ENCODE peak calls at places on chromosomes 4 and X, in four cellular contexts. One of them, this sample, is unnamed.
A peak's percentile ranks its signal among the peaks of the same experiment; 100 is the strongest.

GRCh38 chr4:153748378-153748777 is 11.4 kb downstream of the RNF175 start:
- DNase-seq in colonic mucosa: no peak
- DNase-seq in brain microvascular endothelial cell: peak; percentile 87
- DNase-seq in fibroblast of pulmonary artery: peak; percentile 51
- DNase-seq in this sample: peak; percentile 57

GRCh38 chr4:2469192-2469984 is 482 bp downstream of the RNF4 start:
- DNase-seq in colonic mucosa: peak; percentile 67
- DNase-seq in brain microvascular endothelial cell: no peak
- DNase-seq in fibroblast of pulmonary artery: no peak
- DNase-seq in this sample: no peak

GRCh38 chr4:88803600-88804096 is 106.0 kb upstream of the NAP1L5 start:
- DNase-seq in colonic mucosa: peak; percentile 79
- DNase-seq in brain microvascular endothelial cell: peak; percentile 90
- DNase-seq in fibroblast of pulmonary artery: peak; percentile 92
- DNase-seq in this sample: peak; percentile 95

GRCh38 chrX:11641368-11641767 is 24.4 kb downstream of the ARHGAP6 start:
- DNase-seq in colonic mucosa: no peak
- DNase-seq in brain microvascular endothelial cell: no peak
- DNase-seq in fibroblast of pulmonary artery: peak; percentile 14
- DNase-seq in this sample: no peak

GRCh38 chrX:132489256-132490085 is 633 bp upstream of the MBNL3 start:
- DNase-seq in colonic mucosa: peak; percentile 77
- DNase-seq in brain microvascular endothelial cell: no peak
- DNase-seq in fibroblast of pulmonary artery: peak; percentile 46
- DNase-seq in this sample: no peak

GRCh38 chrX:1248381-1249061 is 20.1 kb upstream of the CSF2RA start:
- DNase-seq in colonic mucosa: no peak
- DNase-seq in brain microvascular endothelial cell: no peak
- DNase-seq in fibroblast of pulmonary artery: no peak
- DNase-seq in this sample: no peak

GRCh38 chrX:136577562-136577961 is 45.5 kb downstream of the VGLL1 start:
- DNase-seq in colonic mucosa: peak; percentile 41
- DNase-seq in brain microvascular endothelial cell: peak; percentile 36
- DNase-seq in fibroblast of pulmonary artery: peak; percentile 61
- DNase-seq in this sample: no peak

GRCh38 chrX:85573801-85574200 is 194.3 kb upstream of the POF1B start:
- DNase-seq in colonic mucosa: no peak
- DNase-seq in brain microvascular endothelial cell: no peak
- DNase-seq in fibroblast of pulmonary artery: no peak
- DNase-seq in this sample: no peak

GRCh38 chr4:113659127-113659526 is 102.4 kb downstream of the CAMK2D start:
- DNase-seq in colonic mucosa: no peak
- DNase-seq in brain microvascular endothelial cell: no peak
- DNase-seq in fibroblast of pulmonary artery: no peak
- DNase-seq in this sample: no peak

GRCh38 chrX:16023790-16024734 is 99.3 kb upstream of the GRPR start:
- DNase-seq in colonic mucosa: no peak
- DNase-seq in brain microvascular endothelial cell: peak; percentile 13
- DNase-seq in fibroblast of pulmonary artery: no peak
- DNase-seq in this sample: no peak

GRCh38 chr4:73872331-73873108 is 3.3 kb downstream of the CXCL1 start:
- DNase-seq in colonic mucosa: no peak
- DNase-seq in brain microvascular endothelial cell: no peak
- DNase-seq in fibroblast of pulmonary artery: peak; percentile 78
- DNase-seq in this sample: no peak

GRCh38 chr4:149409186-149410056 is 406.2 kb downstream of the IQCM start:
- DNase-seq in colonic mucosa: no peak
- DNase-seq in brain microvascular endothelial cell: peak; percentile 72
- DNase-seq in fibroblast of pulmonary artery: peak; percentile 89
- DNase-seq in this sample: peak; percentile 72

GRCh38 chr4:56414135-56414675 is 21.2 kb downstream of the PPAT start:
- DNase-seq in colonic mucosa: no peak
- DNase-seq in brain microvascular endothelial cell: no peak
- DNase-seq in fibroblast of pulmonary artery: peak; percentile 22
- DNase-seq in this sample: no peak

GRCh38 chr4:54189140-54189539 is 40.0 kb upstream of the PDGFRA start:
- DNase-seq in colonic mucosa: no peak
- DNase-seq in brain microvascular endothelial cell: no peak
- DNase-seq in fibroblast of pulmonary artery: peak; percentile 47
- DNase-seq in this sample: no peak

GRCh38 chr4:6465985-6466384 is 6.4 kb downstream of the PPP2R2C start:
- DNase-seq in colonic mucosa: no peak
- DNase-seq in brain microvascular endothelial cell: no peak
- DNase-seq in fibroblast of pulmonary artery: no peak
- DNase-seq in this sample: no peak

GRCh38 chrX:8668797-8669196 is 63.1 kb downstream of the ANOS1 start:
- DNase-seq in colonic mucosa: no peak
- DNase-seq in brain microvascular endothelial cell: no peak
- DNase-seq in fibroblast of pulmonary artery: no peak
- DNase-seq in this sample: no peak

GRCh38 chr4:30726090-30726668 is 6.0 kb downstream of the PCDH7 start:
- DNase-seq in colonic mucosa: no peak
- DNase-seq in brain microvascular endothelial cell: no peak
- DNase-seq in fibroblast of pulmonary artery: no peak
- DNase-seq in this sample: no peak

GRCh38 chr4:40515398-40516293 is 114.0 kb downstream of the RBM47 start:
- DNase-seq in colonic mucosa: peak; percentile 87
- DNase-seq in brain microvascular endothelial cell: no peak
- DNase-seq in fibroblast of pulmonary artery: peak; percentile 30
- DNase-seq in this sample: no peak

GRCh38 chrX:70664726-70665125 is 220.1 kb downstream of the DLG3 start:
- DNase-seq in colonic mucosa: no peak
- DNase-seq in brain microvascular endothelial cell: peak; percentile 1
- DNase-seq in fibroblast of pulmonary artery: peak; percentile 43
- DNase-seq in this sample: no peak

GRCh38 chr4:5940470-5941203 is 47.8 kb upstream of the CRMP1 start:
- DNase-seq in colonic mucosa: no peak
- DNase-seq in brain microvascular endothelial cell: peak; percentile 11
- DNase-seq in fibroblast of pulmonary artery: peak; percentile 6
- DNase-seq in this sample: no peak

GRCh38 chrX:18640686-18641085 is 31.2 kb downstream of the RS1 start:
- DNase-seq in colonic mucosa: no peak
- DNase-seq in brain microvascular endothelial cell: no peak
- DNase-seq in fibroblast of pulmonary artery: peak; percentile 2
- DNase-seq in this sample: no peak

GRCh38 chrX:116824785-116825184 is 362.0 kb upstream of the CT83 start:
- DNase-seq in colonic mucosa: no peak
- DNase-seq in brain microvascular endothelial cell: no peak
- DNase-seq in fibroblast of pulmonary artery: no peak
- DNase-seq in this sample: no peak

GRCh38 chr4:107044170-107044569 is 8.1 kb upstream of the DKK2 start:
- DNase-seq in colonic mucosa: no peak
- DNase-seq in brain microvascular endothelial cell: peak; percentile 26
- DNase-seq in fibroblast of pulmonary artery: no peak
- DNase-seq in this sample: no peak

GRCh38 chrX:14897042-14897441 is 23.8 kb downstream of the MOSPD2 start:
- DNase-seq in colonic mucosa: no peak
- DNase-seq in brain microvascular endothelial cell: no peak
- DNase-seq in fibroblast of pulmonary artery: no peak
- DNase-seq in this sample: no peak

GRCh38 chrX:148049441-148049840 is 68.3 kb downstream of the FMR1NB start:
- DNase-seq in colonic mucosa: no peak
- DNase-seq in brain microvascular endothelial cell: no peak
- DNase-seq in fibroblast of pulmonary artery: peak; percentile 50
- DNase-seq in this sample: no peak

GRCh38 chr4:87117051-87117729 is 103.2 kb downstream of the KLHL8 start:
- DNase-seq in colonic mucosa: no peak
- DNase-seq in brain microvascular endothelial cell: no peak
- DNase-seq in fibroblast of pulmonary artery: no peak
- DNase-seq in this sample: no peak

GRCh38 chr4:153344131-153345010 is at the start of gene MND1:
- DNase-seq in colonic mucosa: peak; percentile 90
- DNase-seq in brain microvascular endothelial cell: peak; percentile 54
- DNase-seq in fibroblast of pulmonary artery: peak; percentile 73
- DNase-seq in this sample: no peak

GRCh38 chr4:145804134-145804533 is 124.2 kb downstream of the C4orf51 start:
- DNase-seq in colonic mucosa: no peak
- DNase-seq in brain microvascular endothelial cell: peak; percentile 80
- DNase-seq in fibroblast of pulmonary artery: peak; percentile 95
- DNase-seq in this sample: peak; percentile 78

GRCh38 chrX:118627084-118627758 is 100.2 kb upstream of the IL13RA1 start:
- DNase-seq in colonic mucosa: no peak
- DNase-seq in brain microvascular endothelial cell: no peak
- DNase-seq in fibroblast of pulmonary artery: peak; percentile 2
- DNase-seq in this sample: no peak

GRCh38 chrX:133249659-133250058 is 31.5 kb upstream of the TFDP3 start:
- DNase-seq in colonic mucosa: no peak
- DNase-seq in brain microvascular endothelial cell: no peak
- DNase-seq in fibroblast of pulmonary artery: peak; percentile 0
- DNase-seq in this sample: no peak

GRCh38 chr4:110633358-110634319 is 10.8 kb upstream of the PITX2 start:
- DNase-seq in colonic mucosa: no peak
- DNase-seq in brain microvascular endothelial cell: no peak
- DNase-seq in fibroblast of pulmonary artery: no peak
- DNase-seq in this sample: no peak

GRCh38 chr4:110630621-110631402 is 7.9 kb upstream of the PITX2 start:
- DNase-seq in colonic mucosa: no peak
- DNase-seq in brain microvascular endothelial cell: no peak
- DNase-seq in fibroblast of pulmonary artery: no peak
- DNase-seq in this sample: no peak

GRCh38 chr4:110629780-110630500 is 7.1 kb upstream of the PITX2 start:
- DNase-seq in colonic mucosa: no peak
- DNase-seq in brain microvascular endothelial cell: no peak
- DNase-seq in fibroblast of pulmonary artery: no peak
- DNase-seq in this sample: no peak

GRCh38 chr4:110632506-110633357 is 9.9 kb upstream of the PITX2 start:
- DNase-seq in colonic mucosa: no peak
- DNase-seq in brain microvascular endothelial cell: no peak
- DNase-seq in fibroblast of pulmonary artery: no peak
- DNase-seq in this sample: no peak

GRCh38 chr4:110631582-110632505 is 9.0 kb upstream of the PITX2 start:
- DNase-seq in colonic mucosa: peak; percentile 78
- DNase-seq in brain microvascular endothelial cell: peak; percentile 61
- DNase-seq in fibroblast of pulmonary artery: peak; percentile 85
- DNase-seq in this sample: peak; percentile 62
- H3K4me3 ChIP-seq in colonic mucosa: peak overlapping the region; percentile 34
- H3K4me3 ChIP-seq in brain microvascular endothelial cell: peak overlapping the region; percentile 42
- H3K4me3 ChIP-seq in fibroblast of pulmonary artery: peak overlapping the region; percentile 28
- H3K4me3 ChIP-seq in this sample: peak overlapping the region; percentile 42

GRCh38 chr4:183405371-183405770 is 39.1 kb upstream of the CDKN2AIP start:
- DNase-seq in colonic mucosa: no peak
- DNase-seq in brain microvascular endothelial cell: no peak
- DNase-seq in fibroblast of pulmonary artery: no peak
- DNase-seq in this sample: no peak

GRCh38 chr4:183408791-183409190 is 35.6 kb upstream of the CDKN2AIP start:
- DNase-seq in colonic mucosa: peak; percentile 70
- DNase-seq in brain microvascular endothelial cell: no peak
- DNase-seq in fibroblast of pulmonary artery: no peak
- DNase-seq in this sample: no peak

GRCh38 chr4:183409463-183409862 is 35.0 kb upstream of the CDKN2AIP start:
- DNase-seq in colonic mucosa: no peak
- DNase-seq in brain microvascular endothelial cell: no peak
- DNase-seq in fibroblast of pulmonary artery: no peak
- DNase-seq in this sample: no peak

GRCh38 chr4:183407635-183408463 is 36.6 kb upstream of the CDKN2AIP start:
- DNase-seq in colonic mucosa: no peak
- DNase-seq in brain microvascular endothelial cell: no peak
- DNase-seq in fibroblast of pulmonary artery: no peak
- DNase-seq in this sample: no peak

GRCh38 chr4:183407128-183407585 is 37.3 kb upstream of the CDKN2AIP start:
- DNase-seq in colonic mucosa: peak; percentile 91
- DNase-seq in brain microvascular endothelial cell: peak; percentile 67
- DNase-seq in fibroblast of pulmonary artery: peak; percentile 74
- DNase-seq in this sample: peak; percentile 33
- H3K4me3 ChIP-seq in colonic mucosa: peak overlapping the region; percentile 45
- H3K4me3 ChIP-seq in brain microvascular endothelial cell: peak overlapping the region; percentile 56
- H3K4me3 ChIP-seq in fibroblast of pulmonary artery: peak overlapping the region; percentile 57
- H3K4me3 ChIP-seq in this sample: peak overlapping the region; percentile 44

DNA sequence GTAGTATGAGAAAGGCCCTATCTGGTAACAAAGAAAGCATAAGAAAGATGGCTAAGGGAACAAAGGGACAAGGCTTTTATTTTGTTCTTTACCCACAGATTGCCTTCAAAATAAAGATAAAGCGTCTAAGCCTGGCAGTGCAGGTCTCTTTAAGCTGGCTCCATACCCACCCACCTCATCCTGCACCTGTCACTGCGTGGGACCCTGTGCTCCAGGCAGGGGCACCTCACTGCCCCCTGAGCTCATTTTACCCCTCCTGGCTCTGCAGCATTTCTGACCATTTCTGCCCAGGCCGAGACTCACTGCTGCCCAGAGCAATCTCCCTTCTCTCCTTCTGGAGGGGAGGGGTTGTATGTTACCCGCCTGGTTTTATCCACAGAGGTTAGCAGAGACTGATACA is 1.7 kb upstream of the CYP4V2 start:
- DNase-seq in colonic mucosa: no peak
- DNase-seq in brain microvascular endothelial cell: no peak
- DNase-seq in fibroblast of pulmonary artery: no peak
- DNase-seq in this sample: no peak
- H3K4me3 ChIP-seq in colonic mucosa: no peak overlapping the region
- H3K4me3 ChIP-seq in brain microvascular endothelial cell: no peak overlapping the region
- H3K4me3 ChIP-seq in fibroblast of pulmonary artery: no peak overlapping the region
- H3K4me3 ChIP-seq in this sample: no peak overlapping the region

DNA sequence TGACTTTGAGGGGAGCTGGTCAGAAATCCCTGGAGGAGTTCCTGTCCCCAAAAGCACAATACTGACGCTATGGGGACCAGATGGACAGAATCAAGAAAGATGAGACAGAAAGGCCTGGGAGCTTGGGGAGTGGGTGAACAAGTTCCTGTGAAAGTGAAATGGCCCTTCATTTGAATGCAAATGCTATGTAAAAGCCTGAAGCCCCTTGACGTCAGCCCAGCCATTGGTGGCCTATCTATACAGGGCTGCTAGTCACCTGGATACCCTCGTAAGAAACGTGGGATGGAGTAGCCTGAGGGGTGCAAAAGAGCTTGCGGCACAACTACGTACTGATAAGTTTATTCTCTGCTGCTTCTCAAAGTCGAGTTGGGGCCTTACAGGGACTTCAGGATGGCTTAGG is at the start of gene CDX4:
- DNase-seq in colonic mucosa: no peak
- DNase-seq in brain microvascular endothelial cell: no peak
- DNase-seq in fibroblast of pulmonary artery: no peak
- DNase-seq in this sample: no peak
- H3K4me3 ChIP-seq in colonic mucosa: no peak within 1 kb of the TSS
- H3K4me3 ChIP-seq in brain microvascular endothelial cell: no peak within 1 kb of the TSS
- H3K4me3 ChIP-seq in fibroblast of pulmonary artery: no peak within 1 kb of the TSS
- H3K4me3 ChIP-seq in this sample: no peak within 1 kb of the TSS

DNA sequence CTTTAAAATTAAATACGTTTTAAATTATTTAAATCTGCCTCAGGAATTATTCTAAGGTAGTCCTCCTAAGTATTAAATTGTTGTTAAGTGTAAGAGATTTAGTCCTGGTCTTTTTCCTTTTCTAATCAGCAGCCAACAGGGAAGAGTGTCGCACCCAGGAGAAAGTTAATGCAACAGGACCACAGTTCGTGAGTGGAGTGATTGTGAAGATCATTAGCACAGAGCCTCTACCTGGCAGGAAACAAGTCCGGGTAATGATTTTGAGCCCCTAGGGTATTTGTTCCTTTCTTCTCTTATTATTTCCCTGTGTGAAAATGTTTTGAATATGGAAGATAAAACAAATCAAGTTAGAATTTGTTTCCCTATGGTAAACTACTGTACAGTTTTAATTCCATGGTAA is 13.4 kb downstream of the LARP7 start:
- DNase-seq in colonic mucosa: no peak
- DNase-seq in brain microvascular endothelial cell: no peak
- DNase-seq in fibroblast of pulmonary artery: no peak
- DNase-seq in this sample: no peak
- H3K4me3 ChIP-seq in colonic mucosa: no peak overlapping the region
- H3K4me3 ChIP-seq in brain microvascular endothelial cell: no peak overlapping the region
- H3K4me3 ChIP-seq in fibroblast of pulmonary artery: no peak overlapping the region
- H3K4me3 ChIP-seq in this sample: no peak overlapping the region

GRCh38 chr4:11427201-11427996 is 1.3 kb downstream of the HS3ST1 start:
- DNase-seq in colonic mucosa: no peak
- DNase-seq in brain microvascular endothelial cell: no peak
- DNase-seq in fibroblast of pulmonary artery: no peak
- DNase-seq in this sample: no peak
- H3K4me3 ChIP-seq in colonic mucosa: peak overlapping the region; percentile 62
- H3K4me3 ChIP-seq in brain microvascular endothelial cell: peak overlapping the region; percentile 26
- H3K4me3 ChIP-seq in fibroblast of pulmonary artery: peak overlapping the region; percentile 71
- H3K4me3 ChIP-seq in this sample: no peak overlapping the region

This sample was measured in skeletal muscle cell.